ENCODE peak calls at places on chromosomes 16 and 17, in ten cellular contexts. Z is HEK293T; I is amniotic stem cell; Y is activated CD4-positive, alpha-beta T cell treated with anti-CD3 and anti-CD28 coated beads, Interleukin-2, amount 50 U/mL, for 24 hours; K is NCI-H2029; T is GM12864; N is GOT3; S is H4; F is fibroblast of the conjunctiva; L is effector memory CD4-positive, alpha-beta T cell. E is an unnamed sample.

GRCh38 chr17:63406689-63407330 is 39.3 kb downstream of the CYB561 start:
- DNase-seq in Z (peak), I (peak), Y (no peak), K (peak), T (peak), N (no peak), S (peak), F (peak), L (peak), E (peak)

GRCh38 chr16:50889746-50890145 is 147.9 kb downstream of the CYLD start:
- DNase-seq in Z (no peak), I (no peak), Y (no peak), K (no peak), T (no peak), N (no peak), S (no peak), F (no peak), L (no peak), E (no peak)

GRCh38 chr16:62363451-62363850 is 327.2 kb upstream of the CDH8 start:
- DNase-seq in Z (peak), I (no peak), Y (no peak), K (no peak), T (no peak), N (no peak), S (no peak), F (no peak), L (no peak), E (no peak)

GRCh38 chr16:69796285-69797118 is 34.4 kb downstream of the WWP2 start:
- DNase-seq in Z (peak), I (peak), Y (no peak), K (no peak), T (peak), N (no peak), S (peak), F (peak), L (no peak), E (no peak)

GRCh38 chr16:85458952-85459351 is 154.2 kb upstream of the GSE1 start:
- DNase-seq in Z (no peak), I (no peak), Y (no peak), K (peak), T (no peak), N (no peak), S (no peak), F (no peak), L (no peak), E (no peak)

GRCh38 chr16:85028638-85029412 is 1.2 kb downstream of the KIAA0513 start:
- DNase-seq in Z (no peak), I (peak), Y (peak), K (no peak), T (peak), N (no peak), S (peak), F (no peak), L (peak), E (peak)

GRCh38 chr16:1984347-1985225 is 593 bp downstream of the GFER start:
- DNase-seq in Z (no peak), I (no peak), Y (no peak), K (no peak), T (no peak), N (no peak), S (no peak), F (no peak), L (no peak), E (no peak)

GRCh38 chr17:66494023-66494803 is 191.8 kb downstream of the PRKCA start:
- DNase-seq in Z (no peak), I (peak), Y (no peak), K (no peak), T (no peak), N (no peak), S (peak), F (peak), L (no peak), E (peak)

GRCh38 chr16:24993722-24994686 is 21.2 kb downstream of the ARHGAP17 start:
- DNase-seq in Z (no peak), I (peak), Y (no peak), K (no peak), T (no peak), N (no peak), S (peak), F (peak), L (no peak), E (peak)

GRCh38 chr16:2365397-2365796 is 24.9 kb upstream of the ABCA3 start:
- DNase-seq in Z (no peak), I (no peak), Y (no peak), K (no peak), T (no peak), N (no peak), S (no peak), F (no peak), L (no peak), E (no peak)

GRCh38 chr17:7491583-7491982 is 7.4 kb downstream of the POLR2A start:
- DNase-seq in Z (no peak), I (no peak), Y (no peak), K (no peak), T (no peak), N (no peak), S (no peak), F (no peak), L (no peak), E (no peak)

GRCh38 chr16:58022601-58023371 is 2.8 kb upstream of the MMP15 start:
- DNase-seq in Z (no peak), I (no peak), Y (no peak), K (peak), T (no peak), N (no peak), S (peak), F (peak), L (no peak), E (peak)

GRCh38 chr17:63275318-63275967 is 170.7 kb downstream of the CYB561 start:
- DNase-seq in Z (peak), I (peak), Y (no peak), K (no peak), T (no peak), N (no peak), S (peak), F (peak), L (no peak), E (peak)

GRCh38 chr16:4392382-4393242 is 21.0 kb downstream of the VASN start:
- DNase-seq in Z (no peak), I (peak), Y (no peak), K (peak), T (no peak), N (no peak), S (peak), F (no peak), L (no peak), E (peak)

GRCh38 chr16:53817117-53817516 is 113.2 kb downstream of the FTO start:
- DNase-seq in Z (no peak), I (peak), Y (no peak), K (no peak), T (no peak), N (no peak), S (peak), F (peak), L (no peak), E (peak)

GRCh38 chr17:39666601-39667261 is 1.5 kb upstream of the PNMT start:
- DNase-seq in Z (no peak), I (no peak), Y (no peak), K (no peak), T (no peak), N (no peak), S (no peak), F (no peak), L (no peak), E (no peak)

GRCh38 chr16:3578610-3579551 is 1.7 kb upstream of the NLRC3 start:
- DNase-seq in Z (no peak), I (no peak), Y (peak), K (no peak), T (peak), N (no peak), S (peak), F (no peak), L (peak), E (no peak)

GRCh38 chr17:83179378-83179777 is 100.0 kb downstream of the METRNL start:
- DNase-seq in Z (no peak), I (no peak), Y (no peak), K (peak), T (no peak), N (no peak), S (no peak), F (no peak), L (no peak), E (no peak)

GRCh38 chr16:89360760-89361435 is 129.5 kb downstream of the ANKRD11 start:
- DNase-seq in Z (no peak), I (no peak), Y (peak), K (no peak), T (peak), N (no peak), S (no peak), F (no peak), L (peak), E (no peak)

GRCh38 chr16:84689126-84689525 is 10.7 kb upstream of the USP10 start:
- DNase-seq in Z (no peak), I (peak), Y (no peak), K (no peak), T (no peak), N (no peak), S (peak), F (peak), L (no peak), E (peak)

GRCh38 chr17:78355045-78355641 is 4.7 kb downstream of the SOCS3 start:
- DNase-seq in Z (no peak), I (no peak), Y (no peak), K (no peak), T (no peak), N (no peak), S (no peak), F (no peak), L (peak), E (no peak)

GRCh38 chr17:68353121-68353521 is 61.8 kb downstream of the ARSG start:
- DNase-seq in Z (no peak), I (no peak), Y (no peak), K (no peak), T (no peak), N (no peak), S (no peak), F (no peak), L (no peak), E (no peak)

GRCh38 chr17:8268550-8269298 is 19.6 kb downstream of the PFAS start:
- DNase-seq in Z (no peak), I (no peak), Y (no peak), K (no peak), T (no peak), N (no peak), S (no peak), F (no peak), L (no peak), E (no peak)

GRCh38 chr16:7217797-7218196 is 114.8 kb upstream of the RBFOX1 start:
- DNase-seq in Z (no peak), I (no peak), Y (no peak), K (no peak), T (no peak), N (no peak), S (no peak), F (no peak), L (no peak), E (no peak)

GRCh38 chr17:68101075-68101991 is 65.8 kb downstream of the KPNA2 start:
- DNase-seq in Z (peak), I (peak), Y (peak), K (peak), T (no peak), N (peak), S (peak), F (peak), L (peak), E (peak)

GRCh38 chr17:43860927-43861622 is 14.1 kb downstream of the CD300LG start:
- DNase-seq in Z (no peak), I (no peak), Y (no peak), K (no peak), T (no peak), N (no peak), S (no peak), F (no peak), L (no peak), E (no peak)

GRCh38 chr17:12422632-12423031 is 243.1 kb upstream of the MYOCD start:
- DNase-seq in Z (no peak), I (no peak), Y (no peak), K (no peak), T (no peak), N (no peak), S (no peak), F (no peak), L (no peak), E (no peak)

GRCh38 chr17:19270347-19270950 is 33.3 kb downstream of the EPN2 start:
- DNase-seq in Z (no peak), I (no peak), Y (no peak), K (peak), T (no peak), N (no peak), S (no peak), F (no peak), L (no peak), E (no peak)

GRCh38 chr17:63434951-63435571 is 11.0 kb downstream of the CYB561 start:
- DNase-seq in Z (no peak), I (no peak), Y (no peak), K (peak), T (no peak), N (no peak), S (peak), F (no peak), L (peak), E (peak)